ENCODE peak calls at places on chromosomes 5 and 9, in ten cellular contexts. G is pancreas; F is choroid plexus epithelial cell; M is tibial artery; H is fibroblast of lung; V is Jurkat, Clone E6-1; A is AG04450; N is IMR-90; L is left ventricle myocardium inferior; J is heart left ventricle. C is an unnamed sample.

GRCh38 chr5:173094012-173094661 is 38.0 kb downstream of the CREBRF start:
- DNase-seq in J (no peak), F (peak), L (no peak), H (peak), N (peak), V (no peak), A (peak), M (no peak), G (no peak), C (no peak)

GRCh38 chr9:20376042-20376441 is 246.3 kb downstream of the MLLT3 start:
- DNase-seq in J (no peak), F (no peak), H (no peak), A (no peak), N (no peak), M (no peak), V (no peak), L (no peak), G (no peak), C (no peak)

GRCh38 chr5:53262348-53262970 is 152.9 kb upstream of the MOCS2 start:
- DNase-seq in G (no peak), L (no peak), N (peak), A (no peak), J (no peak), H (peak), V (peak), F (peak), M (no peak), C (no peak)

GRCh38 chr5:54692631-54693030 is 175.1 kb downstream of the SNX18 start:
- DNase-seq in G (no peak), J (no peak), F (no peak), A (no peak), L (no peak), N (no peak), H (no peak), M (no peak), V (no peak), C (no peak)

GRCh38 chr9:76162751-76163500 is 231.3 kb downstream of the RFK start:
- DNase-seq in A (peak), V (no peak), J (no peak), N (peak), H (peak), G (no peak), L (no peak), M (no peak), F (peak), C (peak)

GRCh38 chr5:175696139-175696854 is 38.4 kb downstream of the HRH2 start:
- DNase-seq in A (no peak), M (peak), N (no peak), G (peak), L (peak), J (peak), F (peak), V (peak), H (no peak), C (no peak)

GRCh38 chr9:128136816-128137793 is 9.6 kb upstream of the PTGES2 start:
- DNase-seq in L (no peak), G (peak), H (peak), A (peak), N (peak), F (peak), M (no peak), V (no peak), J (no peak), C (peak)

GRCh38 chr9:37920471-37921167 is 16.7 kb upstream of the SLC25A51 start:
- DNase-seq in V (no peak), M (peak), J (no peak), A (no peak), N (no peak), F (no peak), G (no peak), L (no peak), H (no peak), C (no peak)

GRCh38 chr9:93827545-93828330 is 127.4 kb downstream of the BARX1 start:
- DNase-seq in L (no peak), V (peak), J (no peak), A (peak), G (peak), N (peak), M (no peak), H (peak), F (peak), C (no peak)

GRCh38 chr9:899440-900184 is 58.1 kb downstream of the DMRT1 start:
- DNase-seq in G (no peak), F (no peak), L (no peak), H (no peak), J (no peak), M (no peak), V (peak), A (no peak), N (no peak), C (no peak)

GRCh38 chr5:132877938-132878337 is 4.5 kb downstream of the LEAP2 start:
- DNase-seq in N (peak), L (peak), F (peak), G (no peak), V (no peak), M (no peak), A (no peak), J (peak), H (peak), C (no peak)

GRCh38 chr9:93270976-93271375 is 87.0 kb downstream of the WNK2 start:
- DNase-seq in N (no peak), G (no peak), L (no peak), F (no peak), M (no peak), V (no peak), A (no peak), J (no peak), H (no peak), C (no peak)

GRCh38 chr5:56569576-56569975 is 245.8 kb upstream of the MAP3K1 start:
- DNase-seq in A (no peak), V (no peak), F (peak), J (no peak), M (no peak), G (no peak), L (no peak), N (peak), H (peak), C (no peak)

DNA sequence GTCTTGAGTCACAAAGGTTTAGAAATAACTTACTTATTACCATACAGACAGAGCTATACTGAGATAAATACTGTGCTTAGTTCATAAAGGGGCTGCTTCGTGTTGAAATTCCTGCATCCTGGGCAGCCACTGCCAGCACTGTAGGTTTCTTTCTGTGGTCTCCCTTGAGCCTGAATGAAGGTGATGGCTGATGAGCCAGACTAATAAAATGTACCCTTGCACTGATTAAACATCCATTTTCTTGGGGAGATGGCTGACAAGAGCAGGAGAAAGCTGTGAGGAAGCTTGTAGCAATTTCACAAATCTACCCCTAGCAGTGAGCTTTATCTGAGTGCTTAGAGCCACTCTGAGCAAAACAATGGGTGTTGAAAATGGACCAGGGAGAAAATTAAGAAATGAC is 23.4 kb upstream of the ZSWIM6 start:
- DNase-seq in H (no peak), F (no peak), N (no peak), M (no peak), V (no peak), J (no peak), A (no peak), G (no peak), L (no peak), C (no peak)
- H3K4me3 ChIP-seq in H (no peak), F (no peak), N (no peak), M (no peak), V (no peak), J (no peak), A (no peak), G (no peak), L (no peak), C (no peak)

GRCh38 chr9:123637596-123637939 is 281.6 kb downstream of the CRB2 start:
- DNase-seq in F (peak), H (peak), G (no peak), V (peak), M (no peak), N (peak), A (no peak), J (no peak), L (no peak), C (peak)
- H3K4me3 ChIP-seq in F (peak), H (peak), G (no peak), V (peak), M (no peak), N (peak), A (peak), J (no peak), L (peak), C (peak)

GRCh38 chr5:138369706-138370105 is 17.2 kb downstream of the KDM3B start:
- DNase-seq in M (no peak), F (peak), H (no peak), V (no peak), J (no peak), N (no peak), A (no peak), L (no peak), G (no peak), C (no peak)

GRCh38 chr5:138372225-138372624 is 19.7 kb downstream of the KDM3B start:
- DNase-seq in M (no peak), G (no peak), F (no peak), L (no peak), A (no peak), J (no peak), N (no peak), V (no peak), H (no peak), C (no peak)

GRCh38 chr5:138371454-138371853 is 19.0 kb downstream of the KDM3B start:
- DNase-seq in V (no peak), M (no peak), L (no peak), J (no peak), G (no peak), N (no peak), H (no peak), F (no peak), A (no peak), C (no peak)

GRCh38 chr5:138369249-138369648 is 16.8 kb downstream of the KDM3B start:
- DNase-seq in J (no peak), L (no peak), V (no peak), N (no peak), H (no peak), A (no peak), F (no peak), M (no peak), G (no peak), C (no peak)

GRCh38 chr5:138370537-138370936 is 18.1 kb downstream of the KDM3B start:
- DNase-seq in A (no peak), G (no peak), N (peak), J (no peak), M (no peak), V (no peak), H (peak), L (no peak), F (peak), C (no peak)
- H3K4me3 ChIP-seq in A (no peak), G (no peak), N (no peak), J (no peak), M (no peak), V (no peak), H (no peak), L (no peak), F (no peak), C (no peak)

DNA sequence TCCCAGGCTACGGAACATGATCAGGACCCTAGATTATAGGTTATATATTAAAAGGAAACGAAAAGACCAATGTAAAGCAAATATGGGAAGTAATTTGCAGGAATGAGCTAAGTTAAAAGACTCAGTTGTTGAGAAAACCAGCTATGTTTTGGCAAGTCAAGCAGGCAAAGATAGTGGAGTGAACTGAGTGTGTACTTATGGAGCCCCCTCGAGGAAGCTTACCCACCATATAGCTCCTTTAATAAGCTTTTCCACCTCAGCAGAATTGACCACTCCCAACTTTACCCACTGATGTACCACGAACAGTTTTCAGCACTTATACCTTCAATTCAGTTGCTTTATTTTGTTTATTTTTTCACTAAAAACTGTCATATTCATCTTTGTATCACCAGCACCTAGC is 57.3 kb upstream of the PJA2 start:
- DNase-seq in J (no peak), H (no peak), L (no peak), M (no peak), F (no peak), G (no peak), A (no peak), V (no peak), N (no peak), C (no peak)
- H3K4me3 ChIP-seq in J (no peak), H (no peak), L (no peak), M (no peak), F (no peak), G (no peak), A (no peak), V (no peak), N (no peak), C (no peak)

GRCh38 chr5:28214292-28214691 is 1175.9 kb upstream of the CDH9 start:
- DNase-seq in F (no peak), N (no peak), H (no peak), L (no peak), V (no peak), A (no peak), G (no peak), J (no peak), M (no peak), C (no peak)

GRCh38 chr5:28219539-28219938 is 1181.2 kb upstream of the CDH9 start:
- DNase-seq in F (no peak), A (no peak), G (no peak), J (no peak), H (no peak), M (no peak), V (no peak), L (no peak), N (no peak), C (no peak)

GRCh38 chr5:28215091-28215490 is 1176.7 kb upstream of the CDH9 start:
- DNase-seq in H (no peak), F (no peak), V (no peak), L (no peak), N (no peak), M (no peak), J (no peak), A (no peak), G (no peak), C (no peak)

GRCh38 chr5:28216939-28217360 is 1178.6 kb upstream of the CDH9 start:
- DNase-seq in F (no peak), L (no peak), V (peak), N (no peak), M (no peak), J (no peak), A (no peak), G (no peak), H (no peak), C (no peak)

DNA sequence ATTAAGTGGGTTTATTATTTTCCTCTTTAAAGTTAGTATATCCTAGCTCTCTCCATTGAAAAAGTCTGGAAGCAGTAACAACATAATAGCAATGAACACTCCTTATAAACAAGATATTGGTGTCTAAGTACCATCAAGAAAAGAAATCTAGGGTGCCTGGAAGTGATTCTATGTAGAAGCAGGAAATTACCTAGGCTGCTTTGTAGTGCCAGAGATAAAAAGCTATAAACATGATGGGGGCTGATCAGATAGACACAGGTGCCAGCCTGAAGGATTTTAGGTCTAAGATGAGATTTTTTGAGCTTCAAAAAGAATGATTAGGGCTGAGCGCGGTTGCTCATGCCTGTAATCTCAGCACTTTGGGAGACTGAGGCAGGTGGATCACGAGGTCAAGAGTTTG is 1179.3 kb upstream of the CDH9 start:
- DNase-seq in G (no peak), N (no peak), A (no peak), L (no peak), J (no peak), M (no peak), F (no peak), V (peak), H (no peak), C (no peak)
- H3K4me3 ChIP-seq in G (no peak), N (no peak), A (no peak), L (no peak), J (no peak), M (no peak), F (no peak), V (no peak), H (no peak), C (no peak)